ENCODE peak calls at places on chromosome X, in six cellular contexts. One of them, this sample, is unnamed.

GRCh38 chrX:112734250-112734649 is 54.5 kb upstream of the LHFPL1 start:
- DNase-seq in trophoblast cell: no peak
- DNase-seq in GM23248: peak; percentile 41
- DNase-seq in pancreas: no peak
- DNase-seq in tibial nerve: peak; percentile 4
- DNase-seq in heart right ventricle: peak; percentile 17
- DNase-seq in this sample: no peak

GRCh38 chrX:136629084-136629750 is 18.7 kb upstream of the CD40LG start:
- DNase-seq in tibial nerve: no peak
- DNase-seq in trophoblast cell: no peak
- DNase-seq in pancreas: no peak
- DNase-seq in GM23248: no peak
- DNase-seq in heart right ventricle: no peak
- DNase-seq in this sample: no peak

GRCh38 chrX:39875834-39876625 is 221.7 kb downstream of the BCOR start:
- DNase-seq in tibial nerve: no peak
- DNase-seq in heart right ventricle: no peak
- DNase-seq in trophoblast cell: no peak
- DNase-seq in GM23248: no peak
- DNase-seq in pancreas: no peak
- DNase-seq in this sample: no peak

GRCh38 chrX:40281341-40282005 is 183.7 kb upstream of the BCOR start:
- DNase-seq in heart right ventricle: no peak
- DNase-seq in tibial nerve: no peak
- DNase-seq in GM23248: no peak
- DNase-seq in pancreas: no peak
- DNase-seq in trophoblast cell: no peak
- DNase-seq in this sample: no peak

GRCh38 chrX:40908026-40908425 is 172.7 kb upstream of the MED14 start:
- DNase-seq in GM23248: peak; percentile 58
- DNase-seq in pancreas: no peak
- DNase-seq in heart right ventricle: no peak
- DNase-seq in trophoblast cell: peak; percentile 39
- DNase-seq in tibial nerve: no peak
- DNase-seq in this sample: no peak

GRCh38 chrX:21802844-21803243 is 36.6 kb upstream of the MBTPS2 start:
- DNase-seq in trophoblast cell: no peak
- DNase-seq in GM23248: no peak
- DNase-seq in tibial nerve: no peak
- DNase-seq in heart right ventricle: no peak
- DNase-seq in pancreas: no peak
- DNase-seq in this sample: no peak

GRCh38 chrX:105018865-105019264 is 201.6 kb downstream of the TEX13A start:
- DNase-seq in heart right ventricle: no peak
- DNase-seq in tibial nerve: no peak
- DNase-seq in trophoblast cell: no peak
- DNase-seq in pancreas: no peak
- DNase-seq in GM23248: no peak
- DNase-seq in this sample: no peak

GRCh38 chrX:152869972-152870371 is 27.9 kb upstream of the ZNF185 start:
- DNase-seq in pancreas: no peak
- DNase-seq in GM23248: no peak
- DNase-seq in tibial nerve: no peak
- DNase-seq in trophoblast cell: no peak
- DNase-seq in heart right ventricle: no peak
- DNase-seq in this sample: no peak

GRCh38 chrX:131792356-131792749 is 230.7 kb upstream of the STK26 start:
- DNase-seq in pancreas: peak; percentile 92
- DNase-seq in GM23248: no peak
- DNase-seq in heart right ventricle: peak; percentile 16
- DNase-seq in trophoblast cell: peak; percentile 100
- DNase-seq in tibial nerve: no peak
- DNase-seq in this sample: peak; percentile 75

GRCh38 chrX:50988649-50989048 is 78.1 kb downstream of the BMP15 start:
- DNase-seq in pancreas: no peak
- DNase-seq in heart right ventricle: peak; percentile 3
- DNase-seq in tibial nerve: peak; percentile 37
- DNase-seq in trophoblast cell: peak; percentile 54
- DNase-seq in GM23248: peak; percentile 53
- DNase-seq in this sample: no peak

GRCh38 chrX:136215559-136215958 is 35.6 kb downstream of the MAP7D3 start:
- DNase-seq in trophoblast cell: no peak
- DNase-seq in pancreas: no peak
- DNase-seq in GM23248: peak; percentile 57
- DNase-seq in tibial nerve: no peak
- DNase-seq in heart right ventricle: no peak
- DNase-seq in this sample: no peak

GRCh38 chrX:1112321-1112720 is 100.1 kb downstream of the CRLF2 start:
- DNase-seq in tibial nerve: no peak
- DNase-seq in pancreas: no peak
- DNase-seq in heart right ventricle: no peak
- DNase-seq in trophoblast cell: no peak
- DNase-seq in GM23248: no peak
- DNase-seq in this sample: no peak

GRCh38 chrX:121755541-121755940 is 708.1 kb downstream of the GLUD2 start:
- DNase-seq in tibial nerve: no peak
- DNase-seq in trophoblast cell: peak; percentile 21
- DNase-seq in heart right ventricle: no peak
- DNase-seq in GM23248: no peak
- DNase-seq in pancreas: no peak
- DNase-seq in this sample: no peak

GRCh38 chrX:39907964-39908616 is 189.7 kb downstream of the BCOR start:
- DNase-seq in trophoblast cell: peak; percentile 83
- DNase-seq in GM23248: peak; percentile 94
- DNase-seq in heart right ventricle: peak; percentile 44
- DNase-seq in tibial nerve: peak; percentile 18
- DNase-seq in pancreas: peak; percentile 45
- DNase-seq in this sample: peak; percentile 76

GRCh38 chrX:97238632-97239031 is 354.9 kb downstream of the RPA4 start:
- DNase-seq in tibial nerve: no peak
- DNase-seq in heart right ventricle: no peak
- DNase-seq in trophoblast cell: peak; percentile 40
- DNase-seq in pancreas: no peak
- DNase-seq in GM23248: no peak
- DNase-seq in this sample: peak; percentile 13

GRCh38 chrX:56792270-56793111 is 63.4 kb downstream of the NBDY start:
- DNase-seq in heart right ventricle: no peak
- DNase-seq in pancreas: no peak
- DNase-seq in tibial nerve: no peak
- DNase-seq in GM23248: no peak
- DNase-seq in trophoblast cell: peak; percentile 8
- DNase-seq in this sample: no peak

GRCh38 chrX:74540635-74541249 is 73.7 kb downstream of the RLIM start:
- DNase-seq in pancreas: no peak
- DNase-seq in heart right ventricle: no peak
- DNase-seq in trophoblast cell: no peak
- DNase-seq in GM23248: no peak
- DNase-seq in tibial nerve: no peak
- DNase-seq in this sample: no peak

GRCh38 chrX:21993265-21993664 is 38.9 kb upstream of the PHEX start:
- DNase-seq in trophoblast cell: no peak
- DNase-seq in tibial nerve: no peak
- DNase-seq in pancreas: peak; percentile 33
- DNase-seq in heart right ventricle: peak; percentile 7
- DNase-seq in GM23248: no peak
- DNase-seq in this sample: no peak

GRCh38 chrX:18674417-18674787 is 2.5 kb upstream of the RS1 start:
- DNase-seq in tibial nerve: no peak
- DNase-seq in heart right ventricle: peak; percentile 7
- DNase-seq in pancreas: peak; percentile 41
- DNase-seq in GM23248: no peak
- DNase-seq in trophoblast cell: no peak
- DNase-seq in this sample: no peak

GRCh38 chrX:74593593-74593992 is 20.8 kb downstream of the RLIM start:
- DNase-seq in heart right ventricle: no peak
- DNase-seq in pancreas: no peak
- DNase-seq in GM23248: peak; percentile 14
- DNase-seq in tibial nerve: no peak
- DNase-seq in trophoblast cell: peak; percentile 60
- DNase-seq in this sample: no peak

GRCh38 chrX:155888139-155888538 is 7.0 kb downstream of the VAMP7 start:
- DNase-seq in tibial nerve: no peak
- DNase-seq in GM23248: peak; percentile 69
- DNase-seq in trophoblast cell: peak; percentile 18
- DNase-seq in pancreas: no peak
- DNase-seq in heart right ventricle: no peak
- DNase-seq in this sample: peak; percentile 57

GRCh38 chrX:18377802-18378201 is 23.3 kb upstream of the SCML2 start:
- DNase-seq in heart right ventricle: no peak
- DNase-seq in GM23248: peak; percentile 33
- DNase-seq in trophoblast cell: peak; percentile 29
- DNase-seq in pancreas: no peak
- DNase-seq in tibial nerve: peak; percentile 4
- DNase-seq in this sample: no peak

GRCh38 chrX:153499876-153500275 is 5.1 kb downstream of the BGN start:
- DNase-seq in GM23248: peak; percentile 47
- DNase-seq in trophoblast cell: no peak
- DNase-seq in pancreas: no peak
- DNase-seq in tibial nerve: no peak
- DNase-seq in heart right ventricle: no peak
- DNase-seq in this sample: no peak

GRCh38 chrX:112654871-112655270 is 24.9 kb downstream of the LHFPL1 start:
- DNase-seq in pancreas: no peak
- DNase-seq in trophoblast cell: no peak
- DNase-seq in heart right ventricle: no peak
- DNase-seq in tibial nerve: no peak
- DNase-seq in GM23248: peak; percentile 59
- DNase-seq in this sample: no peak

GRCh38 chrX:27746516-27746915 is 61.3 kb upstream of the MAGEB10 start:
- DNase-seq in tibial nerve: no peak
- DNase-seq in trophoblast cell: no peak
- DNase-seq in heart right ventricle: no peak
- DNase-seq in GM23248: no peak
- DNase-seq in pancreas: no peak
- DNase-seq in this sample: no peak

GRCh38 chrX:10783451-10783995 is 163.1 kb upstream of the MID1 start:
- DNase-seq in heart right ventricle: no peak
- DNase-seq in pancreas: no peak
- DNase-seq in tibial nerve: no peak
- DNase-seq in trophoblast cell: no peak
- DNase-seq in GM23248: no peak
- DNase-seq in this sample: no peak

GRCh38 chrX:122582280-122582679 is 601.8 kb upstream of the GRIA3 start:
- DNase-seq in pancreas: no peak
- DNase-seq in tibial nerve: no peak
- DNase-seq in GM23248: peak; percentile 49
- DNase-seq in heart right ventricle: no peak
- DNase-seq in trophoblast cell: no peak
- DNase-seq in this sample: no peak

GRCh38 chrX:118802857-118803256 is 20.8 kb upstream of the ZCCHC12 start:
- DNase-seq in tibial nerve: peak; percentile 26
- DNase-seq in trophoblast cell: no peak
- DNase-seq in GM23248: peak; percentile 17
- DNase-seq in heart right ventricle: peak; percentile 11
- DNase-seq in pancreas: no peak
- DNase-seq in this sample: no peak

GRCh38 chrX:102138064-102138463 is 4.2 kb downstream of the TCEAL6 start:
- DNase-seq in tibial nerve: no peak
- DNase-seq in trophoblast cell: no peak
- DNase-seq in GM23248: no peak
- DNase-seq in pancreas: no peak
- DNase-seq in heart right ventricle: no peak
- DNase-seq in this sample: no peak

GRCh38 chrX:42565739-42566138 is 212.2 kb downstream of the PPP1R2C start:
- DNase-seq in GM23248: no peak
- DNase-seq in tibial nerve: no peak
- DNase-seq in trophoblast cell: no peak
- DNase-seq in pancreas: no peak
- DNase-seq in heart right ventricle: no peak
- DNase-seq in this sample: no peak

GRCh38 chrX:119880552-119881437 is 9.2 kb downstream of the NDUFA1 start:
- DNase-seq in GM23248: peak; percentile 73
- DNase-seq in tibial nerve: peak; percentile 9
- DNase-seq in pancreas: no peak
- DNase-seq in heart right ventricle: peak; percentile 3
- DNase-seq in trophoblast cell: peak; percentile 74
- DNase-seq in this sample: no peak

DNA sequence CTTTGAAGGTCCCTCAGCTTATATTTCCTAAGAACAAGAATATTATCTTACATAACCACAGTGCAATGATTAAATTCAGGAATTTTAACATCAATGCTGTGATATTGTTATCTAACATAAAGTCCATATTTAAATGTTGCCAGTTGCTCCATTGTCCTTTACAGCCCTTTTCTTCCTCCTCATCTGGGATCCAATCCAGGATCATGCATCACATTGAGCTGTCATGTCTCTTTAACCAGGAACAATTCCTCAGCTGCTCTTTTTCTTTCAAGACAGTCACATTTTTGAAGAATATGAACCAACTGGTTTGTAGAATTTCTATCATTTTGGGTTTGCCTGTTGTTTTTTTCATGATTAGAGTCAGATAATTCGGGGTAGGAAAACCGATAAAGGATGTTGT is 12.0 kb downstream of the TMSB4X start:
- DNase-seq in tibial nerve: no peak
- DNase-seq in heart right ventricle: no peak
- DNase-seq in trophoblast cell: no peak
- DNase-seq in pancreas: no peak
- DNase-seq in GM23248: no peak
- DNase-seq in this sample: no peak
- H3K4me1 ChIP-seq in tibial nerve: no peaks in the 10 kb centered on the region
- H3K4me1 ChIP-seq in heart right ventricle: peaks cover 10% of the 10 kb centered on the region
- H3K4me1 ChIP-seq in trophoblast cell: no peaks in the 10 kb centered on the region
- H3K4me1 ChIP-seq in pancreas: peaks cover 27% of the 10 kb centered on the region
- H3K4me1 ChIP-seq in GM23248: peaks cover 26% of the 10 kb centered on the region
- H3K4me1 ChIP-seq in this sample: peaks cover 19% of the 10 kb centered on the region

GRCh38 chrX:30592846-30593245 is 15.3 kb upstream of the TASL start:
- DNase-seq in pancreas: no peak
- DNase-seq in trophoblast cell: no peak
- DNase-seq in GM23248: no peak
- DNase-seq in tibial nerve: no peak
- DNase-seq in heart right ventricle: no peak
- DNase-seq in this sample: no peak
- H3K4me1 ChIP-seq in pancreas: peaks cover 4% of the 10 kb centered on the region
- H3K4me1 ChIP-seq in trophoblast cell: no peaks in the 10 kb centered on the region
- H3K4me1 ChIP-seq in GM23248: no peaks in the 10 kb centered on the region
- H3K4me1 ChIP-seq in tibial nerve: no peaks in the 10 kb centered on the region
- H3K4me1 ChIP-seq in heart right ventricle: no peaks in the 10 kb centered on the region
- H3K4me1 ChIP-seq in this sample: peaks cover 6% of the 10 kb centered on the region

GRCh38 chrX:20388594-20388993 is 121.9 kb upstream of the RPS6KA3 start:
- DNase-seq in pancreas: no peak
- DNase-seq in trophoblast cell: no peak
- DNase-seq in heart right ventricle: no peak
- DNase-seq in tibial nerve: no peak
- DNase-seq in GM23248: no peak
- DNase-seq in this sample: no peak
- H3K4me1 ChIP-seq in pancreas: no peaks in the 10 kb centered on the region
- H3K4me1 ChIP-seq in trophoblast cell: no peaks in the 10 kb centered on the region
- H3K4me1 ChIP-seq in heart right ventricle: no peaks in the 10 kb centered on the region
- H3K4me1 ChIP-seq in tibial nerve: no peaks in the 10 kb centered on the region
- H3K4me1 ChIP-seq in GM23248: no peaks in the 10 kb centered on the region
- H3K4me1 ChIP-seq in this sample: no peaks in the 10 kb centered on the region

DNA sequence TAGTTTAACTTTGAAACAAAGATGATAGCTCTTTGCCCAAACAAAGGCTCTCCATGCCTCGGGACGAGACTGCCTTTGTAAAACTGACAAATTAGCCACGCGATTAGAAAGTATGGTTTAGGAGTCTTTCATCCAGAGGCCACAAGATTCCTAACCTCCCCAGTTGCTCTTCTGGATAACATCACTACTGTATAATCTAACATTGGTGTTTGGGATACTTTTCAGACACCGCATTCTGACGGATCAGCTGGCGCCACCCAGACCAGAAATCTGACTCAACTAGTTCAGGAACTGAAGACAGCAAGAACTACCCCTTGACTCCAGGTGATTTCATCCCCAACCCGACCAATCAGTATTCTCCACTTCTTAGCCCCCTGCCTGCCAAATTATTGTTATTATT is 98.1 kb upstream of the TEX13D start:
- DNase-seq in pancreas: no peak
- DNase-seq in tibial nerve: no peak
- DNase-seq in GM23248: no peak
- DNase-seq in heart right ventricle: no peak
- DNase-seq in trophoblast cell: no peak
- DNase-seq in this sample: no peak
- H3K4me1 ChIP-seq in pancreas: no peaks in the 10 kb centered on the region
- H3K4me1 ChIP-seq in tibial nerve: no peaks in the 10 kb centered on the region
- H3K4me1 ChIP-seq in GM23248: no peaks in the 10 kb centered on the region
- H3K4me1 ChIP-seq in heart right ventricle: no peaks in the 10 kb centered on the region
- H3K4me1 ChIP-seq in trophoblast cell: peaks cover 5% of the 10 kb centered on the region
- H3K4me1 ChIP-seq in this sample: no peaks in the 10 kb centered on the region

This sample was measured in keratinocyte.